ENCODE peak calls at places on chromosomes 16 and 17, in ten cellular contexts. L is tibial artery, E is pancreas, V is endodermal cell, W is left ventricle myocardium inferior, B is HCT116, P is GM23248, X is hepatocyte, S is ascending aorta, T is A549. G is an unnamed sample. For H3K4me1, the result is how much of the 10 kb centered on the place peaks cover.

GRCh38 chr17:48728232-48729231 is at the start of gene HOXB13:
- DNase-seq in W (peak), X (peak), L (no peak), P (peak), V (peak), B (peak), S (no peak), E (no peak), T (peak), G (no peak)

GRCh38 chr17:35684046-35684802 is 47.2 kb upstream of the RASL10B start:
- DNase-seq in W (no peak), P (peak), V (peak), S (no peak), L (no peak), X (no peak), T (peak), B (no peak), E (no peak), G (no peak)

GRCh38 chr16:23700509-23700908 is 12.5 kb downstream of the ERN2 start:
- DNase-seq in V (peak), W (no peak), B (no peak), T (no peak), S (no peak), X (peak), E (no peak), P (peak), L (no peak), G (no peak)

GRCh38 chr16:27424772-27425498 is 23.0 kb downstream of the IL21R start:
- DNase-seq in S (no peak), V (no peak), T (no peak), L (no peak), E (no peak), X (no peak), P (no peak), B (no peak), W (no peak), G (peak)

GRCh38 chr17:50781167-50781566 is 13.8 kb upstream of the ANKRD40CL start:
- DNase-seq in V (no peak), T (no peak), P (peak), S (no peak), W (no peak), E (no peak), L (no peak), B (no peak), X (no peak), G (no peak)

GRCh38 chr17:80025140-80025539 is 10.5 kb downstream of the TBC1D16 start:
- DNase-seq in P (no peak), T (no peak), W (no peak), X (peak), E (no peak), S (no peak), B (no peak), L (no peak), V (peak), G (no peak)

GRCh38 chr16:84635702-84636101 is 12.6 kb upstream of the KLHL36 start:
- DNase-seq in X (no peak), V (no peak), P (no peak), W (no peak), B (no peak), E (no peak), S (no peak), L (no peak), T (no peak), G (no peak)

GRCh38 chr17:50640701-50641338 is 6.1 kb downstream of the ABCC3 start:
- DNase-seq in B (no peak), P (peak), S (no peak), X (no peak), L (peak), T (peak), E (peak), W (no peak), V (no peak), G (no peak)

GRCh38 chr16:73063284-73063733 is 15.4 kb upstream of the ZFHX3 start:
- DNase-seq in B (no peak), T (no peak), P (no peak), E (no peak), X (no peak), W (no peak), S (no peak), V (peak), L (no peak), G (no peak)

GRCh38 chr16:46911038-46911437 is 26.9 kb downstream of the GPT2 start:
- DNase-seq in B (no peak), E (no peak), W (no peak), V (no peak), L (no peak), T (no peak), P (no peak), X (no peak), S (no peak), G (no peak)

GRCh38 chr16:86479419-86479818 is 30.9 kb upstream of the FOXF1 start:
- DNase-seq in X (no peak), P (no peak), W (no peak), V (no peak), T (no peak), B (no peak), S (no peak), E (no peak), L (no peak), G (no peak)

GRCh38 chr17:1998426-1998784 is 26.7 kb downstream of the RTN4RL1 start:
- DNase-seq in V (peak), B (no peak), L (no peak), E (peak), T (no peak), X (no peak), W (no peak), P (no peak), S (no peak), G (no peak)

GRCh38 chr17:27489045-27489715 is 32.9 kb downstream of the KSR1 start:
- DNase-seq in E (no peak), V (peak), W (peak), S (peak), L (peak), X (peak), P (peak), B (no peak), T (peak), G (peak)

GRCh38 chr16:1993731-1994131 is 4.0 kb downstream of the SYNGR3 start:
- DNase-seq in E (no peak), P (peak), W (no peak), B (no peak), V (no peak), S (no peak), X (no peak), T (peak), L (no peak), G (no peak)

GRCh38 chr16:11412965-11413887 is 68.0 kb downstream of the RMI2 start:
- DNase-seq in P (no peak), T (no peak), W (no peak), L (no peak), X (no peak), S (no peak), B (no peak), E (peak), V (peak), G (no peak)

GRCh38 chr16:85798283-85798776 is 1.0 kb downstream of the EMC8 start:
- DNase-seq in E (no peak), V (peak), X (peak), B (no peak), P (no peak), S (no peak), T (no peak), L (no peak), W (no peak), G (no peak)

GRCh38 chr16:6961704-6962103 is 370.9 kb upstream of the RBFOX1 start:
- DNase-seq in V (no peak), W (no peak), S (no peak), B (no peak), T (no peak), E (no peak), X (no peak), P (no peak), L (no peak), G (no peak)

GRCh38 chr17:7836596-7837374 is 2.8 kb downstream of the KDM6B start:
- DNase-seq in S (peak), T (peak), W (peak), X (peak), B (peak), E (peak), V (peak), P (peak), L (peak), G (peak)

GRCh38 chr16:86676216-86676800 is 98.0 kb downstream of the FOXL1 start:
- DNase-seq in L (no peak), E (no peak), B (peak), X (no peak), T (peak), P (peak), W (no peak), V (no peak), S (no peak), G (no peak)

GRCh38 chr16:87435399-87436224 is 43.5 kb downstream of the MAP1LC3B start:
- DNase-seq in V (no peak), T (no peak), E (no peak), S (no peak), P (peak), B (no peak), X (no peak), W (no peak), L (peak), G (no peak)

GRCh38 chr16:14071576-14072271 is 605 bp downstream of the MRTFB start:
- DNase-seq in X (no peak), T (no peak), L (peak), B (no peak), W (no peak), E (peak), V (peak), P (peak), S (no peak), G (no peak)

GRCh38 chr17:66807182-66807581 is 27.7 kb upstream of the CACNG5 start:
- DNase-seq in T (no peak), X (no peak), L (no peak), W (no peak), S (no peak), V (no peak), P (no peak), B (no peak), E (peak), G (no peak)

GRCh38 chr16:57070986-57071540 is 21.3 kb upstream of the CPNE2 start:
- DNase-seq in L (no peak), B (no peak), P (no peak), V (no peak), T (no peak), E (no peak), W (no peak), S (no peak), X (no peak), G (no peak)

GRCh38 chr17:60065136-60065535 is 13.6 kb downstream of the HEATR6 start:
- DNase-seq in B (no peak), X (no peak), W (no peak), V (no peak), P (peak), E (no peak), S (no peak), T (no peak), L (no peak), G (no peak)

GRCh38 chr16:88737298-88738166 is 31.2 kb downstream of the CTU2 start:
- DNase-seq in E (peak), S (no peak), X (peak), T (peak), L (peak), P (peak), V (peak), W (peak), B (peak), G (peak)

GRCh38 chr16:11094838-11095565 is 150.6 kb downstream of the CLEC16A start:
- DNase-seq in L (no peak), B (no peak), X (no peak), V (no peak), P (no peak), S (no peak), E (no peak), T (no peak), W (no peak), G (no peak)

GRCh38 chr16:14509055-14509454 is 121.0 kb downstream of the PARN start:
- DNase-seq in T (peak), S (no peak), L (no peak), W (no peak), P (peak), V (no peak), X (no peak), E (no peak), B (no peak), G (no peak)

GRCh38 chr16:73062640-73063283 is 14.8 kb upstream of the ZFHX3 start:
- DNase-seq in W (no peak), V (peak), E (no peak), B (no peak), T (no peak), X (no peak), P (no peak), L (no peak), S (no peak), G (no peak)

GRCh38 chr17:46026045-46026814 is 27.2 kb downstream of the STH start:
- DNase-seq in V (peak), B (no peak), T (no peak), W (no peak), P (no peak), S (no peak), E (peak), X (no peak), L (peak), G (no peak)

GRCh38 chr16:85523602-85524364 is 89.3 kb upstream of the GSE1 start:
- DNase-seq in S (no peak), X (peak), P (no peak), E (peak), W (peak), L (no peak), V (peak), B (no peak), T (no peak), G (peak)

GRCh38 chr17:17154556-17154955 is 51.6 kb downstream of the PLD6 start:
- DNase-seq in L (no peak), P (no peak), S (no peak), E (peak), V (no peak), T (no peak), B (no peak), X (no peak), W (no peak), G (no peak)

GRCh38 chr17:40243756-40244155 is 24.7 kb downstream of the WIPF2 start:
- DNase-seq in X (no peak), P (peak), B (no peak), L (no peak), S (no peak), V (no peak), W (no peak), E (no peak), T (no peak), G (no peak)

GRCh38 chr17:39951924-39952664 is 10.7 kb upstream of the GSDMA start:
- DNase-seq in E (no peak), B (no peak), L (no peak), P (no peak), T (no peak), S (no peak), W (no peak), X (no peak), V (no peak), G (no peak)

GRCh38 chr16:27503662-27504061 is 46.1 kb downstream of the GTF3C1 start:
- DNase-seq in T (no peak), S (no peak), L (no peak), P (peak), W (no peak), B (no peak), V (no peak), E (no peak), X (no peak), G (no peak)

GRCh38 chr17:53490447-53490968 is 332.2 kb upstream of the KIF2B start:
- DNase-seq in W (no peak), E (no peak), S (no peak), B (no peak), P (no peak), T (no peak), X (no peak), L (no peak), V (no peak), G (no peak)

GRCh38 chr16:31869511-31870201 is 4.0 kb upstream of the ZNF267 start:
- DNase-seq in E (no peak), W (no peak), B (no peak), X (no peak), P (peak), T (no peak), S (peak), V (no peak), L (peak), G (peak)

DNA sequence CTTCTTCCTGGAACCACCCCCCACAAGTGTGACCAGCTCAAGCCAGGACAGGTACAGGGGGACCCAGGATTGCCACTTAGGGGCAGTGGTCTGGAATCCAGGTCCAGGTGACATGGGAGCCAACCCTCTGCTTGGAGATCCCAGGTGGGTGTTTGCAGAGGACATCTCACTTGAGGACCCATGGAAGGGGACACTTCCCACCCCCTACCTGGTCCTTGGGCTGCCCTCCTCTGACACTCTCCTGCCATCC is 145.5 kb downstream of the SEC14L1 start:
- DNase-seq in T (no peak), E (no peak), L (no peak), B (no peak), S (no peak), V (no peak), W (no peak), P (no peak), X (no peak), G (no peak)
- H3K4me1 ChIP-seq in T (half or more), E (half or more), L (under half), B (half or more), S (under half), V (under half), W (under half), P (under half), X (under half), G (under half)

GRCh38 chr17:81339180-81339501 is 44.0 kb upstream of the SLC38A10 start:
- DNase-seq in X (peak), W (no peak), T (no peak), E (no peak), L (no peak), S (no peak), P (no peak), V (peak), B (no peak), G (no peak)

GRCh38 chr17:81339502-81340296 is 44.6 kb upstream of the SLC38A10 start:
- DNase-seq in L (no peak), E (peak), W (no peak), T (peak), V (peak), S (no peak), B (no peak), X (peak), P (no peak), G (no peak)

GRCh38 chr17:81341347-81342061 is 46.4 kb upstream of the SLC38A10 start:
- DNase-seq in S (no peak), V (peak), X (peak), W (no peak), T (no peak), L (peak), E (peak), B (no peak), P (peak), G (no peak)

GRCh38 chr17:81342062-81342699 is 47.1 kb upstream of the SLC38A10 start:
- DNase-seq in V (peak), T (no peak), B (no peak), E (no peak), L (no peak), W (no peak), X (peak), S (no peak), P (peak), G (no peak)

GRCh38 chr17:81340606-81341346 is 45.7 kb upstream of the SLC38A10 start:
- DNase-seq in E (peak), V (peak), T (no peak), L (peak), W (no peak), P (peak), S (no peak), X (peak), B (no peak), G (no peak)
- H3K4me3 ChIP-seq in E (peak), V (peak), T (peak), L (peak), W (peak), P (peak), S (peak), X (peak), B (no peak), G (peak)

DNA sequence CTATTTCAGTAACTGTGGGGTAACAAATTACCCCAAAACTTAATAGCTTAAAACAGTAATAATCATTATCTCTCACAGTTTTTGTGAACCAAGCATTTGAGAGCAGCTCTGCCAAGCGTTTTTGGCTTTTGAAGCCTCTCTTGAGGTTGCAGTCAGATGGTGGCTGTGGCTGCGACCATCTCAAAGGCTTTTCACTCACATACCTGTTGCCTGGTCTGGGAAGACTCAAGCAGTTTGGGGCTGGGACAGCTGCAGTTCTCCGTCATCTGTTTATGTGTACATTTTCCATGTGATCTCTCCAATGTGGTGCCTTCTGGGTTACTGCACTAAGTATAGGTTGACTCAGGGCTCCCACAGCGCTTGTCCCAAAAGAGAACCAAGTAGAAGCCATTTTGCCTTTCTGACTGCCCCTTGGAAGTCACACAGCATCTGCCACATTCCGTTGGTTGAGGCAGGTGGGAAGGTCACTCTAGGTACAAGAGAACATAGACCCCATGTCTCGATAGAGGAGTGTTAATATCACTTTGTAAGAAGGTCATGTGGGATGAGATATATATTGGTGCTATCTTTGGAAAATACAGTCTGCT is 49.6 kb downstream of the LDHD start:
- DNase-seq in P (no peak), V (no peak), E (no peak), L (no peak), T (no peak), S (no peak), X (no peak), B (no peak), W (no peak), G (no peak)
- H3K27ac ChIP-seq in P (no peak), V (no peak), E (no peak), L (no peak), T (no peak), S (no peak), X (peak), B (no peak), W (no peak), G (no peak)

GRCh38 chr16:15530085-15530484 is 95.7 kb downstream of the BMERB1 start:
- DNase-seq in B (no peak), X (no peak), S (no peak), L (no peak), P (no peak), W (no peak), E (no peak), V (no peak), T (no peak), G (no peak)

GRCh38 chr16:15535772-15536171 is 101.4 kb downstream of the BMERB1 start:
- DNase-seq in T (no peak), E (no peak), V (no peak), S (no peak), W (no peak), L (no peak), B (no peak), X (no peak), P (no peak), G (no peak)

GRCh38 chr16:15529673-15530072 is 95.3 kb downstream of the BMERB1 start:
- DNase-seq in V (no peak), P (no peak), S (no peak), T (no peak), L (no peak), E (no peak), X (no peak), W (no peak), B (no peak), G (no peak)

GRCh38 chr16:15533386-15533785 is 99.0 kb downstream of the BMERB1 start:
- DNase-seq in S (no peak), P (no peak), W (no peak), E (no peak), T (no peak), B (no peak), V (peak), L (no peak), X (no peak), G (no peak)

DNA sequence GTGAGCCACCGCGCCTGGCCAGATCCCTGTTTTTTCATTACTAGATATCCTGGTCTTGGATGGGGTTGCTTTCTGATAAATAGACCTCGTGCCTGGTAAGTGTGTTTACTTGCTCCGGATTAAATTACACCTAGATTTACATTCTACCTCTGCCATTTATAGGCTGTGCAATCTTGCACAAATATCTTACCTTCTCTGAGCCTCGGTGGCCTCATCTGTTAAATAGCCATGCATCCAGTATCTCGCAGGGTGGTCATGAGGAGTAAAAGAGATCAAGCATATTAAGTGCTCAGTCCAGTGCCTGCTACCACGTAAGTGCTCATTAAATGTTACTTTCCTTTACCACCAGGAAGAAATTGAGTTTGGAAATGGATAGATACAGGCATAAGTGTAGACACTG is 98.4 kb downstream of the BMERB1 start:
- DNase-seq in X (no peak), B (no peak), P (no peak), V (no peak), L (no peak), T (no peak), S (no peak), W (no peak), E (no peak), G (no peak)
- H3K4me1 ChIP-seq in X (under half), B (under half), P (under half), V (under half), L (under half), T (under half), S (under half), W (under half), E (under half), G (under half)

DNA sequence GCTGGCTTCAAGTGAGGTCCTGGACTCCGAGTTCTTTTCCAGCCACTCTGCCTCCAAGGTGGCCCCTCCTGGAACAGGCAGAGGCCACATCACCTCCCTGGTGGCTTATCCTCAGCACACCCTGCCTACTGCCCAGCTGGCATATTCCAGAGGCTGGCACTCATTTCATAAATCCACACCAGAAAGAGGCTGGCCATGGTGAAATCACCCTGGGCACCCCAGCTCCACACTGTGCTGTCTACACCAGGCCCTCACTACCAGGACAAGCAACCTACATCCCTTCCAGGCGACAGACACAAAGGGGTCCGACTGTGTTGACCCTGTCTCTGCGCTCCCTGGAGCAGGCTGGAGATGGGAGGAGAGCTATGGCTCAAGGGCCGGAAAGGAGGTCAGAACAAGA is 100.2 kb downstream of the C16orf78 start:
- DNase-seq in S (no peak), V (no peak), W (no peak), T (no peak), L (peak), B (no peak), P (no peak), E (no peak), X (no peak), G (no peak)
- H3K4me3 ChIP-seq in S (no peak), V (no peak), W (no peak), T (no peak), L (no peak), B (no peak), P (no peak), E (no peak), X (no peak), G (no peak)

G was measured in lung.